ENCODE peak calls at places on chromosomes 5 and 9, in seven cellular contexts. One of them, this sample, is unnamed.
A peak's percentile ranks its signal among the peaks of the same experiment; 100 is the strongest.

GRCh38 chr5:36151434-36152323 is at the start of the genes LMBRD2 and SKP2:
- DNase-seq in ovary: peak; percentile 95
- DNase-seq in adrenal gland: peak; percentile 99
- DNase-seq in GM12878: peak; percentile 95
- DNase-seq in SJSA1: peak; percentile 98
- DNase-seq in testis: peak; percentile 100
- DNase-seq in mammary epithelial cell: peak; percentile 97
- DNase-seq in this sample: peak; percentile 96

GRCh38 chr5:148583421-148583965 is 70.8 kb downstream of the HTR4 start:
- DNase-seq in ovary: no peak
- DNase-seq in adrenal gland: no peak
- DNase-seq in mammary epithelial cell: no peak
- DNase-seq in testis: no peak
- DNase-seq in SJSA1: no peak
- DNase-seq in GM12878: no peak
- DNase-seq in this sample: no peak

GRCh38 chr5:154309805-154310204 is 119.3 kb downstream of the GALNT10 start:
- DNase-seq in testis: no peak
- DNase-seq in mammary epithelial cell: peak; percentile 41
- DNase-seq in SJSA1: peak; percentile 40
- DNase-seq in GM12878: no peak
- DNase-seq in adrenal gland: no peak
- DNase-seq in ovary: no peak
- DNase-seq in this sample: no peak

GRCh38 chr9:129483467-129484324 is 137.2 kb downstream of the C9orf50 start:
- DNase-seq in adrenal gland: peak; percentile 95
- DNase-seq in mammary epithelial cell: peak; percentile 80
- DNase-seq in testis: peak; percentile 89
- DNase-seq in SJSA1: peak; percentile 61
- DNase-seq in GM12878: no peak
- DNase-seq in ovary: peak; percentile 94
- DNase-seq in this sample: peak; percentile 83

GRCh38 chr5:148561712-148562365 is 92.5 kb downstream of the HTR4 start:
- DNase-seq in adrenal gland: no peak
- DNase-seq in ovary: no peak
- DNase-seq in GM12878: no peak
- DNase-seq in mammary epithelial cell: no peak
- DNase-seq in SJSA1: no peak
- DNase-seq in testis: no peak
- DNase-seq in this sample: no peak

GRCh38 chr5:73690015-73690414 is 64.0 kb downstream of the ARHGEF28 start:
- DNase-seq in ovary: no peak
- DNase-seq in mammary epithelial cell: no peak
- DNase-seq in GM12878: no peak
- DNase-seq in SJSA1: no peak
- DNase-seq in testis: no peak
- DNase-seq in adrenal gland: no peak
- DNase-seq in this sample: no peak

GRCh38 chr5:131281133-131281867 is 17.4 kb downstream of the CDC42SE2 start:
- DNase-seq in ovary: no peak
- DNase-seq in mammary epithelial cell: no peak
- DNase-seq in GM12878: no peak
- DNase-seq in adrenal gland: no peak
- DNase-seq in testis: no peak
- DNase-seq in SJSA1: no peak
- DNase-seq in this sample: no peak

GRCh38 chr9:8235489-8235888 is 435.9 kb upstream of the DMAC1 start:
- DNase-seq in testis: no peak
- DNase-seq in GM12878: no peak
- DNase-seq in SJSA1: no peak
- DNase-seq in mammary epithelial cell: no peak
- DNase-seq in ovary: no peak
- DNase-seq in adrenal gland: no peak
- DNase-seq in this sample: no peak

GRCh38 chr5:43482490-43483064 is 1.1 kb downstream of the TMEM267 start:
- DNase-seq in GM12878: no peak
- DNase-seq in adrenal gland: no peak
- DNase-seq in ovary: no peak
- DNase-seq in SJSA1: no peak
- DNase-seq in mammary epithelial cell: peak; percentile 10
- DNase-seq in testis: no peak
- DNase-seq in this sample: no peak

GRCh38 chr5:146027746-146028145 is 77.6 kb downstream of the PLAC8L1 start:
- DNase-seq in testis: no peak
- DNase-seq in adrenal gland: no peak
- DNase-seq in SJSA1: no peak
- DNase-seq in mammary epithelial cell: peak; percentile 91
- DNase-seq in GM12878: no peak
- DNase-seq in ovary: no peak
- DNase-seq in this sample: no peak

GRCh38 chr5:179378441-179379271 is 33.4 kb upstream of the ADAMTS2 start:
- DNase-seq in GM12878: no peak
- DNase-seq in testis: no peak
- DNase-seq in SJSA1: peak; percentile 66
- DNase-seq in mammary epithelial cell: no peak
- DNase-seq in adrenal gland: peak; percentile 54
- DNase-seq in ovary: no peak
- DNase-seq in this sample: no peak

GRCh38 chr5:40043916-40044315 is 619.1 kb upstream of the DAB2 start:
- DNase-seq in ovary: no peak
- DNase-seq in adrenal gland: no peak
- DNase-seq in GM12878: no peak
- DNase-seq in mammary epithelial cell: no peak
- DNase-seq in testis: no peak
- DNase-seq in SJSA1: no peak
- DNase-seq in this sample: no peak

GRCh38 chr9:104091708-104092107 is 2.4 kb upstream of the SMC2 start:
- DNase-seq in SJSA1: no peak
- DNase-seq in ovary: no peak
- DNase-seq in adrenal gland: peak; percentile 77
- DNase-seq in GM12878: no peak
- DNase-seq in testis: peak; percentile 25
- DNase-seq in mammary epithelial cell: peak; percentile 24
- DNase-seq in this sample: peak; percentile 55

GRCh38 chr5:85108471-85108870 is 723.8 kb upstream of the EDIL3 start:
- DNase-seq in ovary: no peak
- DNase-seq in GM12878: no peak
- DNase-seq in SJSA1: no peak
- DNase-seq in mammary epithelial cell: no peak
- DNase-seq in adrenal gland: no peak
- DNase-seq in testis: no peak
- DNase-seq in this sample: no peak

GRCh38 chr5:139681466-139681865 is 33.3 kb downstream of the CXXC5 start:
- DNase-seq in SJSA1: no peak
- DNase-seq in ovary: no peak
- DNase-seq in testis: no peak
- DNase-seq in mammary epithelial cell: no peak
- DNase-seq in GM12878: no peak
- DNase-seq in adrenal gland: no peak
- DNase-seq in this sample: no peak

GRCh38 chr5:138064526-138064925 is 19.3 kb upstream of the WNT8A start:
- DNase-seq in adrenal gland: no peak
- DNase-seq in mammary epithelial cell: no peak
- DNase-seq in ovary: no peak
- DNase-seq in GM12878: no peak
- DNase-seq in testis: no peak
- DNase-seq in SJSA1: no peak
- DNase-seq in this sample: no peak

GRCh38 chr5:110969502-110969901 is 102.0 kb upstream of the TSLP start:
- DNase-seq in SJSA1: no peak
- DNase-seq in testis: no peak
- DNase-seq in mammary epithelial cell: no peak
- DNase-seq in GM12878: no peak
- DNase-seq in ovary: no peak
- DNase-seq in adrenal gland: no peak
- DNase-seq in this sample: no peak

GRCh38 chr5:125491986-125492385 is 745.5 kb upstream of the ZNF608 start:
- DNase-seq in GM12878: no peak
- DNase-seq in mammary epithelial cell: no peak
- DNase-seq in SJSA1: no peak
- DNase-seq in testis: no peak
- DNase-seq in adrenal gland: no peak
- DNase-seq in ovary: no peak
- DNase-seq in this sample: no peak

GRCh38 chr5:16644301-16644889 is 27.6 kb upstream of the RETREG1 start:
- DNase-seq in ovary: no peak
- DNase-seq in mammary epithelial cell: no peak
- DNase-seq in SJSA1: no peak
- DNase-seq in adrenal gland: no peak
- DNase-seq in GM12878: no peak
- DNase-seq in testis: no peak
- DNase-seq in this sample: no peak

GRCh38 chr9:8389531-8389930 is 590.0 kb upstream of the DMAC1 start:
- DNase-seq in testis: no peak
- DNase-seq in mammary epithelial cell: no peak
- DNase-seq in adrenal gland: no peak
- DNase-seq in GM12878: no peak
- DNase-seq in SJSA1: no peak
- DNase-seq in ovary: no peak
- DNase-seq in this sample: no peak

GRCh38 chr5:27172708-27173107 is 134.3 kb upstream of the CDH9 start:
- DNase-seq in SJSA1: no peak
- DNase-seq in ovary: no peak
- DNase-seq in adrenal gland: no peak
- DNase-seq in mammary epithelial cell: peak; percentile 12
- DNase-seq in testis: no peak
- DNase-seq in GM12878: no peak
- DNase-seq in this sample: no peak

GRCh38 chr5:1793301-1793740 is 6.3 kb downstream of the MRPL36 start:
- DNase-seq in mammary epithelial cell: no peak
- DNase-seq in SJSA1: no peak
- DNase-seq in testis: no peak
- DNase-seq in GM12878: no peak
- DNase-seq in adrenal gland: no peak
- DNase-seq in ovary: no peak
- DNase-seq in this sample: no peak

GRCh38 chr9:93654351-93654961 is 78.1 kb downstream of the PHF2 start:
- DNase-seq in ovary: peak; percentile 15
- DNase-seq in testis: no peak
- DNase-seq in mammary epithelial cell: no peak
- DNase-seq in adrenal gland: no peak
- DNase-seq in GM12878: no peak
- DNase-seq in SJSA1: no peak
- DNase-seq in this sample: peak; percentile 7

GRCh38 chr5:89827388-89827787 is 582.2 kb downstream of the CETN3 start:
- DNase-seq in SJSA1: no peak
- DNase-seq in mammary epithelial cell: no peak
- DNase-seq in adrenal gland: no peak
- DNase-seq in ovary: no peak
- DNase-seq in GM12878: no peak
- DNase-seq in testis: no peak
- DNase-seq in this sample: no peak

DNA sequence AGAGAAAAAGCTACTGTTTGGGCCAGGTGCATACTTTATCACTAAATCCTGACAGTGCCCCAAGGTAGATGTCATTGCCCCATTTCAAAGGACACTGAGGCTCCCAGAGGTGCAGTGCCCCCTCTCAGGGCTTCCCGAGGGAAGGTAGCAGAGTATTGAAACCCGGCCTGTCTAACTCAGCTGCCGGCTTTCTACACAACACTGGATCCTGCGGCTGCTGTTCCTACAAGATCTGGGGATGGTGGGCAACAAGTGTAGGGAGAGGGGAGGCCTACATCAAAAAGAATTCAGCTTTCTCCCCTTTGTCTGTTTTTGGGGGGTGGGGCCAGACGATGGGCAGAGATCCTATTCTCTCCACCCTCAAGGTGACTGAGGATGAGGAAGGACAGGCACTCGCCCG is 200.8 kb downstream of the DAB2IP start:
- DNase-seq in ovary: no peak
- DNase-seq in SJSA1: no peak
- DNase-seq in adrenal gland: no peak
- DNase-seq in testis: no peak
- DNase-seq in mammary epithelial cell: no peak
- DNase-seq in GM12878: no peak
- DNase-seq in this sample: no peak
- H3K4me1 ChIP-seq in ovary: peaks cover 29% of the 10 kb centered on the region
- H3K4me1 ChIP-seq in SJSA1: no peaks in the 10 kb centered on the region
- H3K4me1 ChIP-seq in adrenal gland: peaks cover 13% of the 10 kb centered on the region
- H3K4me1 ChIP-seq in testis: peaks cover 26% of the 10 kb centered on the region
- H3K4me1 ChIP-seq in mammary epithelial cell: no peaks in the 10 kb centered on the region
- H3K4me1 ChIP-seq in GM12878: no peaks in the 10 kb centered on the region
- H3K4me1 ChIP-seq in this sample: peaks cover 25% of the 10 kb centered on the region

GRCh38 chr5:45774528-45774927 is 78.3 kb upstream of the HCN1 start:
- DNase-seq in adrenal gland: no peak
- DNase-seq in ovary: no peak
- DNase-seq in testis: no peak
- DNase-seq in SJSA1: no peak
- DNase-seq in GM12878: no peak
- DNase-seq in mammary epithelial cell: no peak
- DNase-seq in this sample: no peak

GRCh38 chr5:45779874-45780671 is 83.9 kb upstream of the HCN1 start:
- DNase-seq in SJSA1: no peak
- DNase-seq in GM12878: no peak
- DNase-seq in adrenal gland: no peak
- DNase-seq in mammary epithelial cell: no peak
- DNase-seq in testis: no peak
- DNase-seq in ovary: no peak
- DNase-seq in this sample: no peak
- H3K4me1 ChIP-seq in SJSA1: no peaks in the 10 kb centered on the region
- H3K4me1 ChIP-seq in GM12878: no peaks in the 10 kb centered on the region
- H3K4me1 ChIP-seq in adrenal gland: no peaks in the 10 kb centered on the region
- H3K4me1 ChIP-seq in mammary epithelial cell: no peaks in the 10 kb centered on the region
- H3K4me1 ChIP-seq in testis: no peaks in the 10 kb centered on the region
- H3K4me1 ChIP-seq in ovary: no peaks in the 10 kb centered on the region
- H3K4me1 ChIP-seq in this sample: no peaks in the 10 kb centered on the region

DNA sequence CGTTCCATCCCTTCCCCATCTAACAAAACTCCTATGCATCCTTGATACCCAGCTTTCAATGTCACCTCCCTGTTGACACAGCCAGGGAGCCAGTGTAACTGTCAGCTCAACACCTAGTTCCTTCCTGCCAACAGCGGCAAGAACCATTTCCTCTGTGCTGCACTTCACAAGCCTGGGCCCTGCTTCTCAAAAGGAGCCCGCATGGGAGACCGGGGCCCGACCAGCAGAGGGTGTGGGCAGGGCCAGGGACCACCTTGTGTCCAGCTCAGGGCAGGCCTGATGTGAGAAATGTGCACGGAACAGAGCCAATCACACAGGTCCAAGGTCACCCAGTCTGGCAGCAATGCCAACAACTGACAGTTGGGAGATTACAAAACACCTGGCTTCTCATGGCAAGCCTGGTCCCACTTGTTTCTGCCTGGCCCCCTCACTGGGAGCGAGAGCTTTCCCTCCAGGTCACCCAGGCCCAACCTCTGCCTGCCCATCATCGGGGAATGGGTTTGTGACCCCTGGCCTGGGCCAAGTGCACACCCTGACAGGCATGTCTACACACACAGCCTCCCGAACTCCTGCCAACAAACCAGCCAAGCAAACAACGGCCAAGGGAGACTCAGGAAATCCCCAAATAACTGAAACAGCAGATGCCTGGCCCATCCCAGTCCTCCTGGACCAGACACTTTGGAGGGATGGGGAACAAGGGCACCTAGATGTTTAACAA is 3.1 kb downstream of the RNF44 start:
- DNase-seq in adrenal gland: peak; percentile 81
- DNase-seq in testis: peak; percentile 27
- DNase-seq in mammary epithelial cell: peak; percentile 42
- DNase-seq in ovary: peak; percentile 47
- DNase-seq in GM12878: no peak
- DNase-seq in SJSA1: no peak
- DNase-seq in this sample: peak; percentile 34
- H3K4me1 ChIP-seq in adrenal gland: peaks cover 26% of the 10 kb centered on the region
- H3K4me1 ChIP-seq in testis: peaks cover 53% of the 10 kb centered on the region
- H3K4me1 ChIP-seq in mammary epithelial cell: peaks cover 44% of the 10 kb centered on the region
- H3K4me1 ChIP-seq in ovary: peaks cover 16% of the 10 kb centered on the region
- H3K4me1 ChIP-seq in GM12878: peaks cover 49% of the 10 kb centered on the region
- H3K4me1 ChIP-seq in SJSA1: peaks cover 56% of the 10 kb centered on the region
- H3K4me1 ChIP-seq in this sample: peaks cover 70% of the 10 kb centered on the region

GRCh38 chr5:88743231-88743879 is 139.6 kb downstream of the MEF2C start:
- DNase-seq in SJSA1: no peak
- DNase-seq in testis: no peak
- DNase-seq in mammary epithelial cell: no peak
- DNase-seq in adrenal gland: no peak
- DNase-seq in GM12878: no peak
- DNase-seq in ovary: no peak
- DNase-seq in this sample: no peak
- H3K4me1 ChIP-seq in SJSA1: no peaks in the 10 kb centered on the region
- H3K4me1 ChIP-seq in testis: peaks cover 4% of the 10 kb centered on the region
- H3K4me1 ChIP-seq in mammary epithelial cell: no peaks in the 10 kb centered on the region
- H3K4me1 ChIP-seq in adrenal gland: peaks cover 7% of the 10 kb centered on the region
- H3K4me1 ChIP-seq in GM12878: peaks cover 28% of the 10 kb centered on the region
- H3K4me1 ChIP-seq in ovary: peaks cover 2% of the 10 kb centered on the region
- H3K4me1 ChIP-seq in this sample: peaks cover 12% of the 10 kb centered on the region